ENCODE peak calls at places on chromosomes 12 and 14, in six cellular contexts. One of them, this sample, is unnamed.
A peak's percentile ranks its signal among the peaks of the same experiment; 100 is the strongest.

GRCh38 chr12:74412607-74413230 is 124.9 kb upstream of the ATXN7L3B start:
- DNase-seq in right atrium auricular region: no peak
- DNase-seq in astrocyte: peak; percentile 2
- DNase-seq in uterus: no peak
- DNase-seq in osteoblast: no peak
- DNase-seq in heart right ventricle: no peak
- DNase-seq in this sample: no peak

GRCh38 chr12:127548123-127548553 is 718.8 kb upstream of the TMEM132C start:
- DNase-seq in right atrium auricular region: no peak
- DNase-seq in astrocyte: peak; percentile 93
- DNase-seq in uterus: no peak
- DNase-seq in osteoblast: peak; percentile 46
- DNase-seq in heart right ventricle: no peak
- DNase-seq in this sample: no peak

GRCh38 chr12:53046655-53047220 is 3.1 kb upstream of the TNS2 start:
- DNase-seq in right atrium auricular region: peak; percentile 95
- DNase-seq in astrocyte: peak; percentile 87
- DNase-seq in uterus: peak; percentile 90
- DNase-seq in osteoblast: peak; percentile 87
- DNase-seq in heart right ventricle: peak; percentile 89
- DNase-seq in this sample: peak; percentile 90

GRCh38 chr14:23114120-23114458 is 5.0 kb downstream of the CEBPE start:
- DNase-seq in right atrium auricular region: no peak
- DNase-seq in astrocyte: no peak
- DNase-seq in uterus: no peak
- DNase-seq in osteoblast: peak; percentile 65
- DNase-seq in heart right ventricle: no peak
- DNase-seq in this sample: no peak

GRCh38 chr12:118136559-118137003 is 657 bp downstream of the PEBP1 start:
- DNase-seq in right atrium auricular region: peak; percentile 69
- DNase-seq in astrocyte: peak; percentile 45
- DNase-seq in uterus: peak; percentile 43
- DNase-seq in osteoblast: no peak
- DNase-seq in heart right ventricle: peak; percentile 48
- DNase-seq in this sample: peak; percentile 84

GRCh38 chr14:67187826-67188225 is 1.4 kb upstream of the GARIN2 start:
- DNase-seq in right atrium auricular region: no peak
- DNase-seq in astrocyte: peak; percentile 96
- DNase-seq in uterus: no peak
- DNase-seq in osteoblast: no peak
- DNase-seq in heart right ventricle: no peak
- DNase-seq in this sample: no peak

GRCh38 chr12:110917467-110917866 is 2.9 kb downstream of the MYL2 start:
- DNase-seq in right atrium auricular region: no peak
- DNase-seq in astrocyte: peak; percentile 87
- DNase-seq in uterus: no peak
- DNase-seq in osteoblast: peak; percentile 89
- DNase-seq in heart right ventricle: no peak
- DNase-seq in this sample: no peak

GRCh38 chr12:106632797-106633450 is 50.1 kb downstream of the RFX4 start:
- DNase-seq in right atrium auricular region: no peak
- DNase-seq in astrocyte: no peak
- DNase-seq in uterus: no peak
- DNase-seq in osteoblast: no peak
- DNase-seq in heart right ventricle: no peak
- DNase-seq in this sample: no peak

GRCh38 chr12:49541140-49541861 is 2.5 kb downstream of the KCNH3 start:
- DNase-seq in right atrium auricular region: no peak
- DNase-seq in astrocyte: no peak
- DNase-seq in uterus: no peak
- DNase-seq in osteoblast: peak; percentile 71
- DNase-seq in heart right ventricle: no peak
- DNase-seq in this sample: no peak

GRCh38 chr12:99767809-99768208 is 120.3 kb downstream of the GARIN6 start:
- DNase-seq in right atrium auricular region: no peak
- DNase-seq in astrocyte: peak; percentile 1
- DNase-seq in uterus: no peak
- DNase-seq in osteoblast: no peak
- DNase-seq in heart right ventricle: no peak
- DNase-seq in this sample: no peak

GRCh38 chr12:117897379-117898161 is 71.2 kb downstream of the KSR2 start:
- DNase-seq in right atrium auricular region: no peak
- DNase-seq in astrocyte: no peak
- DNase-seq in uterus: no peak
- DNase-seq in osteoblast: no peak
- DNase-seq in heart right ventricle: no peak
- DNase-seq in this sample: no peak

GRCh38 chr14:52244997-52245396 is 22.5 kb upstream of the PTGDR start:
- DNase-seq in right atrium auricular region: no peak
- DNase-seq in astrocyte: no peak
- DNase-seq in uterus: no peak
- DNase-seq in osteoblast: peak; percentile 35
- DNase-seq in heart right ventricle: no peak
- DNase-seq in this sample: no peak

GRCh38 chr12:26783133-26783531 is 49.9 kb downstream of the ITPR2 start:
- DNase-seq in right atrium auricular region: no peak
- DNase-seq in astrocyte: no peak
- DNase-seq in uterus: no peak
- DNase-seq in osteoblast: peak; percentile 72
- DNase-seq in heart right ventricle: no peak
- DNase-seq in this sample: no peak

GRCh38 chr12:15621140-15621539 is 168.0 kb downstream of the EPS8 start:
- DNase-seq in right atrium auricular region: no peak
- DNase-seq in astrocyte: no peak
- DNase-seq in uterus: no peak
- DNase-seq in osteoblast: no peak
- DNase-seq in heart right ventricle: no peak
- DNase-seq in this sample: no peak

GRCh38 chr12:49336645-49337584 is at the start of gene C1QL4:
- DNase-seq in right atrium auricular region: peak; percentile 75
- DNase-seq in astrocyte: no peak
- DNase-seq in uterus: peak; percentile 81
- DNase-seq in osteoblast: peak; percentile 99
- DNase-seq in heart right ventricle: peak; percentile 81
- DNase-seq in this sample: peak; percentile 87

GRCh38 chr14:92726135-92726932 is 22.1 kb downstream of the LGMN start:
- DNase-seq in right atrium auricular region: peak; percentile 86
- DNase-seq in astrocyte: peak; percentile 89
- DNase-seq in uterus: peak; percentile 27
- DNase-seq in osteoblast: peak; percentile 96
- DNase-seq in heart right ventricle: peak; percentile 52
- DNase-seq in this sample: peak; percentile 89

GRCh38 chr12:2783936-2784600 is 10.7 kb upstream of the FKBP4 start:
- DNase-seq in right atrium auricular region: no peak
- DNase-seq in astrocyte: no peak
- DNase-seq in uterus: peak; percentile 67
- DNase-seq in osteoblast: peak; percentile 93
- DNase-seq in heart right ventricle: peak; percentile 75
- DNase-seq in this sample: peak; percentile 81

GRCh38 chr14:62443796-62444195 is 601.5 kb downstream of the KCNH5 start:
- DNase-seq in right atrium auricular region: no peak
- DNase-seq in astrocyte: peak; percentile 96
- DNase-seq in uterus: no peak
- DNase-seq in osteoblast: no peak
- DNase-seq in heart right ventricle: no peak
- DNase-seq in this sample: no peak

GRCh38 chr12:53344487-53344823 is 8.3 kb upstream of the SP7 start:
- DNase-seq in right atrium auricular region: no peak
- DNase-seq in astrocyte: no peak
- DNase-seq in uterus: no peak
- DNase-seq in osteoblast: no peak
- DNase-seq in heart right ventricle: no peak
- DNase-seq in this sample: no peak

GRCh38 chr14:74249433-74250375 is 10.5 kb downstream of the VSX2 start:
- DNase-seq in right atrium auricular region: no peak
- DNase-seq in astrocyte: no peak
- DNase-seq in uterus: no peak
- DNase-seq in osteoblast: peak; percentile 26
- DNase-seq in heart right ventricle: no peak
- DNase-seq in this sample: no peak

GRCh38 chr14:59566725-59567124 is 9.9 kb downstream of the CCDC175 start:
- DNase-seq in right atrium auricular region: no peak
- DNase-seq in astrocyte: no peak
- DNase-seq in uterus: no peak
- DNase-seq in osteoblast: no peak
- DNase-seq in heart right ventricle: no peak
- DNase-seq in this sample: no peak

GRCh38 chr14:59564356-59564755 is 12.3 kb downstream of the CCDC175 start:
- DNase-seq in right atrium auricular region: no peak
- DNase-seq in astrocyte: no peak
- DNase-seq in uterus: no peak
- DNase-seq in osteoblast: no peak
- DNase-seq in heart right ventricle: no peak
- DNase-seq in this sample: no peak

GRCh38 chr14:59566281-59566680 is 10.3 kb downstream of the CCDC175 start:
- DNase-seq in right atrium auricular region: no peak
- DNase-seq in astrocyte: no peak
- DNase-seq in uterus: no peak
- DNase-seq in osteoblast: no peak
- DNase-seq in heart right ventricle: no peak
- DNase-seq in this sample: no peak

GRCh38 chr14:59565112-59565511 is 11.5 kb downstream of the CCDC175 start:
- DNase-seq in right atrium auricular region: no peak
- DNase-seq in astrocyte: peak; percentile 6
- DNase-seq in uterus: no peak
- DNase-seq in osteoblast: no peak
- DNase-seq in heart right ventricle: no peak
- DNase-seq in this sample: no peak

GRCh38 chr14:59570122-59570521 is 6.5 kb downstream of the CCDC175 start:
- DNase-seq in right atrium auricular region: no peak
- DNase-seq in astrocyte: no peak
- DNase-seq in uterus: no peak
- DNase-seq in osteoblast: no peak
- DNase-seq in heart right ventricle: no peak
- DNase-seq in this sample: no peak
- TF ChIP-seq CTCF in right atrium auricular region: no peak
- TF ChIP-seq CTCF in astrocyte: no peak
- TF ChIP-seq CTCF in uterus: no peak
- TF ChIP-seq CTCF in osteoblast: peak; percentile 9
- TF ChIP-seq CTCF in heart right ventricle: no peak
- TF ChIP-seq CTCF in this sample: no peak

DNA sequence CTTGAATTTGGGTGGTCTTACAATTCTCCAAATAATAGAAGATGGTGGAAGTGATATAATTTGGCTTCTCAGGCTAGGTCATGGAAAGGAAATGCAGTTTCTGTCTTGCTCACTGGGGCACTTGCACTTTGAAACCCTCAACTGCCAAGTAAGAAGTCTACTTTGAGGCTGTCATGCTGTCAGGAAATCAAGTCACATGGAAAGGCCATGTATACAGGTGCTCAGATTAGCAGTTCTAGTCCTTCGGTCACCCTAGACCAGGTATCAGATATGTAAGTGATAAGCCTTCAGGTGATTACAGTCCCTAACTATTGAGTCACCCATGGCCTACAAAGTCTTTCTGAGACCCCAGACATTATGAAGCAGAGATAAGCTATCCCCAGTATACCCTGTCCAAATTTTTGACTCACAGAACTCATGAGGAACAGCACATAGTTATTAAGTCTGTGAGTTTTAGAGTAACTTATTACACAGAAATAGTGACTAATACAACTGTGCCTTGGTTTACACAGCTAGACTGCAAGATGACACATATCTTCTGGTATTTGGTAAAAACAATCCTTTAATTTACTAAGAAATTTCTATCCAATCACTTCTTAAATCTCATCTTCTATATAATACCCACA is 26.3 kb upstream of the BBS10 start:
- DNase-seq in right atrium auricular region: no peak
- DNase-seq in astrocyte: peak; percentile 39
- DNase-seq in uterus: no peak
- DNase-seq in osteoblast: no peak
- DNase-seq in heart right ventricle: no peak
- DNase-seq in this sample: no peak
- H3K36me3 ChIP-seq in right atrium auricular region: peaks cover 24% of the 10 kb centered on the region
- H3K36me3 ChIP-seq in astrocyte: peaks cover 5% of the 10 kb centered on the region
- H3K36me3 ChIP-seq in uterus: no peaks in the 10 kb centered on the region
- H3K36me3 ChIP-seq in osteoblast: peaks cover 16% of the 10 kb centered on the region
- H3K36me3 ChIP-seq in heart right ventricle: peaks cover 78% of the 10 kb centered on the region
- H3K36me3 ChIP-seq in this sample: peaks cover 50% of the 10 kb centered on the region

GRCh38 chr14:102784892-102785597 is 7.8 kb downstream of the TRAF3 start:
- DNase-seq in right atrium auricular region: no peak
- DNase-seq in astrocyte: no peak
- DNase-seq in uterus: no peak
- DNase-seq in osteoblast: no peak
- DNase-seq in heart right ventricle: no peak
- DNase-seq in this sample: no peak

GRCh38 chr14:102786758-102787157 is 9.5 kb downstream of the TRAF3 start:
- DNase-seq in right atrium auricular region: no peak
- DNase-seq in astrocyte: no peak
- DNase-seq in uterus: no peak
- DNase-seq in osteoblast: no peak
- DNase-seq in heart right ventricle: no peak
- DNase-seq in this sample: no peak

GRCh38 chr14:102789349-102789748 is 12.1 kb downstream of the TRAF3 start:
- DNase-seq in right atrium auricular region: no peak
- DNase-seq in astrocyte: no peak
- DNase-seq in uterus: no peak
- DNase-seq in osteoblast: no peak
- DNase-seq in heart right ventricle: no peak
- DNase-seq in this sample: no peak

GRCh38 chr14:102782974-102783373 is 5.7 kb downstream of the TRAF3 start:
- DNase-seq in right atrium auricular region: no peak
- DNase-seq in astrocyte: no peak
- DNase-seq in uterus: no peak
- DNase-seq in osteoblast: no peak
- DNase-seq in heart right ventricle: no peak
- DNase-seq in this sample: no peak

DNA sequence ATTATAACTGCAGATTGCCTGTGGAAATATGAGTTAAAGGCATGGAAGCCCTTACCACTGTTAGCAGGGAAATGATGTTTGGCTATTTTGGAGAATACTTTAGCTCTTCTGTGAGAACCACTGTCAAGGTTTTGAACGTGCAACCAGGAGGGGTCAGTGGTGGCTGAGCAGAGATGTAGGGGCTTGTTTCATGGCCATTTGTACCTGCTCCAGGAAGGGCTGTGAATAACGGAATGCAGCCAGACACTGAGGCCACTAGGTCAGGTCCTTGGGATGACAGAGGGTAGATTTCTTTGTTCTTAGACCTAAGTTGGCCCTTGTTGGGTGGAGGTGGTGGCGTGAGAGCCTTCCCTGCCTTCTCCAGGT is 8.3 kb downstream of the TRAF3 start:
- DNase-seq in right atrium auricular region: no peak
- DNase-seq in astrocyte: no peak
- DNase-seq in uterus: no peak
- DNase-seq in osteoblast: no peak
- DNase-seq in heart right ventricle: no peak
- DNase-seq in this sample: no peak
- TF ChIP-seq CTCF in right atrium auricular region: no peak
- TF ChIP-seq CTCF in astrocyte: no peak
- TF ChIP-seq CTCF in uterus: no peak
- TF ChIP-seq CTCF in osteoblast: peak; percentile 4
- TF ChIP-seq CTCF in heart right ventricle: no peak
- TF ChIP-seq CTCF in this sample: no peak

DNA sequence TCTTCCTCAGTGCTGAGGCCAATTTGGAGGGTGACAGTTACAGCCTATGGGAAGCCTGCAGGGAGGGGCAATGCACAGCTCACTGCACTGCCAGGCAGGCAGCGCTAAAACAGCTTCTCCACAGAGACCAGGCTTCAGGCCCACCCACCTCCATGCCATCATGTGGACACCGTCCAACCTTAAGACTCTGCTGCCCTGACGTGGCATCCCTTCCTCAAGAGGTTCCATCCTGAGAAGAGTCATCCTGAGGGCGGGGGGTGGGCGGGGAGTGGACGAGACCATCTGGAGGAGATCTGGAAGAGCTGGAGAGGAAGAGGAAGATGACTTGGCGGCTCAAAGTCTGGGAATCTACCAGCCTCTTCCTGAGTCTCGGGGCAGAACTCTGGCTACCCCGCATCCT is 8.4 kb upstream of the ACVRL1 start:
- DNase-seq in right atrium auricular region: no peak
- DNase-seq in astrocyte: peak; percentile 69
- DNase-seq in uterus: no peak
- DNase-seq in osteoblast: peak; percentile 94
- DNase-seq in heart right ventricle: no peak
- DNase-seq in this sample: no peak
- H3K36me3 ChIP-seq in right atrium auricular region: no peaks in the 10 kb centered on the region
- H3K36me3 ChIP-seq in astrocyte: no peaks in the 10 kb centered on the region
- H3K36me3 ChIP-seq in uterus: no peaks in the 10 kb centered on the region
- H3K36me3 ChIP-seq in osteoblast: no peaks in the 10 kb centered on the region
- H3K36me3 ChIP-seq in heart right ventricle: no peaks in the 10 kb centered on the region
- H3K36me3 ChIP-seq in this sample: no peaks in the 10 kb centered on the region

This sample was measured in lower lobe of right lung.